ENCODE peak calls at places on chromosome 2, in eight cellular contexts. I is CD8-positive, alpha-beta T cell; G is K562; P is uterus; L is IMR-90; T is A673; F is upper lobe of right lung; S is fibroblast of pulmonary artery. X is an unnamed sample.

GRCh38 chr2:190947711-190948251 is 66.2 kb downstream of the STAT1 start:
- DNase-seq in S (peak; percentile 86), I (no peak), L (peak; percentile 81), F (no peak), T (peak; percentile 35), G (no peak), P (no peak), X (peak; percentile 72)

GRCh38 chr2:98551316-98551715 is 57.0 kb downstream of the COA5 start:
- DNase-seq in F (no peak), L (no peak), I (peak; percentile 45), T (no peak), P (no peak), G (no peak), S (no peak), X (no peak)

GRCh38 chr2:229202646-229203045 is 68.4 kb downstream of the PID1 start:
- DNase-seq in L (peak; percentile 4), P (no peak), I (no peak), T (peak; percentile 36), S (no peak), F (no peak), G (no peak), X (peak; percentile 41)

GRCh38 chr2:219916761-219917160 is 289.3 kb downstream of the SLC4A3 start:
- DNase-seq in L (no peak), G (no peak), S (no peak), I (no peak), F (no peak), T (peak; percentile 27), P (no peak), X (no peak)

GRCh38 chr2:72276876-72277275 is 129.2 kb upstream of the CYP26B1 start:
- DNase-seq in L (no peak), P (no peak), T (no peak), G (no peak), I (no peak), S (no peak), F (no peak), X (no peak)

GRCh38 chr2:112805542-112805941 is 21.2 kb upstream of the IL1A start:
- DNase-seq in L (no peak), G (no peak), I (no peak), P (no peak), T (no peak), S (no peak), F (no peak), X (no peak)

GRCh38 chr2:239294571-239295054 is 106.2 kb downstream of the HDAC4 start:
- DNase-seq in G (peak; percentile 75), L (no peak), I (no peak), T (no peak), S (no peak), P (peak; percentile 44), F (no peak), X (no peak)

GRCh38 chr2:27158468-27158867 is 9.7 kb downstream of the TCF23 start:
- DNase-seq in L (no peak), S (no peak), P (no peak), F (no peak), G (no peak), I (no peak), T (no peak), X (no peak)

DNA sequence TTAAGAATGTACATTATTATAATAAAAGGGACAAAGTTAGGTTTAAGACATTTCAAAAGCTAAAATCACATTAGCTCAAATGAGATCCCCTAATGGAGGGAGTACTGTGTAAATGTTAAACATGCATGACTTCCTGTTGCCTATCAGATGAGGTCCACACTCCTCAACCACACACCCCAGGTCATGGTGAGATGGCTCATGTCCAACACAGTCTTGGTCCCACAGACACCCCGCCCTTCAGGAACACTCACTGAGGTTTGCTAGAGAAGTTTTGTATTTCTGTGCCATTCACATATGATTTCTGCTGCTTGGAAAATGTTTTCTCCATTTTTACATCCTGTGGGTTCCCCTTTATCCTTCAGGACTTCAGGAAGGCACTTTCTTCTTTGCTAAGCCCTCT is 491.0 kb downstream of the SOX11 start:
- DNase-seq in T (no peak), F (no peak), G (no peak), S (no peak), P (no peak), L (no peak), I (no peak), X (no peak)
- H3K4me3 ChIP-seq in T (no peak overlapping the region), F (no peak overlapping the region), G (no peak overlapping the region), S (no peak overlapping the region), P (no peak overlapping the region), L (no peak overlapping the region), I (no peak overlapping the region), X (no peak overlapping the region)

GRCh38 chr2:232319117-232320037 is 59.2 kb upstream of the ALPP start:
- DNase-seq in P (no peak), I (no peak), S (no peak), G (no peak), T (no peak), L (no peak), F (no peak), X (no peak)

GRCh38 chr2:232315923-232316299 is 62.6 kb upstream of the ALPP start:
- DNase-seq in P (no peak), L (no peak), T (no peak), I (no peak), G (no peak), F (no peak), S (no peak), X (no peak)

GRCh38 chr2:232316382-232317190 is 62.0 kb upstream of the ALPP start:
- DNase-seq in I (no peak), F (no peak), L (no peak), P (no peak), G (no peak), S (no peak), T (peak; percentile 19), X (no peak)

GRCh38 chr2:232318175-232318855 is 60.2 kb upstream of the ALPP start:
- DNase-seq in T (no peak), S (no peak), P (no peak), I (no peak), L (no peak), G (no peak), F (no peak), X (no peak)

DNA sequence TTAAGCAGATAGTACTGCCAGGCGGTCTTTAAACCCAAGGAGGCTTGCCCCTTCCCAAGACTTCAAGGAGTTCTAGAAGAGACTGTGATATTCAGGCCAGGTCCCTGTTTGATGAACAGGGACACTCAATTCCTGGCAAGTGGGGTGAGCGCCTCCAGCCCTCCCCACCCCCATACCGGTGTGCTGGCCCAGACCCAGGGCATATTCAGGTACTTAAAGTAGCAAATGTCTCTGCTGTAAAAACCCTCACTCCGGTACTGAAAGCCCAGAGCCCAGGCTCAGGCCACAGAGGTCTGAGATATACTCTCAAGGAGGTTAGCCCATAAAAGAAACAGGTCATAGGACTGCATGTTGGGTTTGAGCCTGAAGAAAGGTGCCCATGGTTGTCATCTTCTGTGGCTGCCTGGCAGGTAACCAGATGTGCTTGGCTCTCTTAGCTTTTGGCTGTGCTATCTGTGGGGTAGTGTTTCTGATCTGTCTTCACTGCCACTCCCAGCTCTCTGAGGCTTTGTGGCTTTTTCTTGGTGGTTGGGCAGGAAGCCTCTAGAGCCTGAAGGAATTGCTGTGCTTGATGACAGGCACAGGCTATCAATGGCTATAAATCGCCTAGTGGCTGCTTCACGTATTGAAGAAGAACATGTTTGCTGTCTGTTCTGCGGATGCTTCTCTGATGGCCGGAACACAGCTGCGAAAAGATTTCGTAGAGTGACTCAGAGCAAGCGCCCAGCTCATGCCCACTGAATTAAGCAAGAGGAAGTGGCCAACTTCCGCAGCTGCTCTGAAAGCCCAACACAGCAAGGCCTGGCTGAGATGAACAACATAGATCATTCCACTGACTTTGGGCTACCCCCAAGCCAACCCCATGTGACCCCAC is 63.3 kb upstream of the ALPP start:
- DNase-seq in F (peak; percentile 75), S (peak; percentile 73), T (peak; percentile 64), I (peak; percentile 84), P (no peak), G (no peak), L (peak; percentile 30), X (peak; percentile 96)
- TF ChIP-seq CTCF in F (peak; percentile 36), S (peak; percentile 21), T (peak; percentile 16), I (peak; percentile 48), P (no peak), G (no peak), L (no peak), X (peak; percentile 59)

GRCh38 chr2:226796012-226796839 is 3.4 kb downstream of the IRS1 start:
- DNase-seq in T (peak; percentile 40), P (peak; percentile 30), L (peak; percentile 14), F (no peak), S (no peak), G (no peak), I (no peak), X (peak; percentile 16)

GRCh38 chr2:226794077-226794670 is 5.4 kb downstream of the IRS1 start:
- DNase-seq in F (no peak), T (peak; percentile 44), I (no peak), G (no peak), L (peak; percentile 29), S (peak; percentile 43), P (no peak), X (peak; percentile 25)

GRCh38 chr2:226796840-226797288 is 2.8 kb downstream of the IRS1 start:
- DNase-seq in G (no peak), F (peak; percentile 65), P (peak; percentile 68), I (no peak), T (peak; percentile 90), S (peak; percentile 21), L (peak; percentile 76), X (peak; percentile 68)

GRCh38 chr2:226794751-226795171 is 4.9 kb downstream of the IRS1 start:
- DNase-seq in L (peak; percentile 81), I (no peak), G (no peak), F (no peak), S (peak; percentile 74), T (peak; percentile 74), P (peak; percentile 23), X (peak; percentile 75)

DNA sequence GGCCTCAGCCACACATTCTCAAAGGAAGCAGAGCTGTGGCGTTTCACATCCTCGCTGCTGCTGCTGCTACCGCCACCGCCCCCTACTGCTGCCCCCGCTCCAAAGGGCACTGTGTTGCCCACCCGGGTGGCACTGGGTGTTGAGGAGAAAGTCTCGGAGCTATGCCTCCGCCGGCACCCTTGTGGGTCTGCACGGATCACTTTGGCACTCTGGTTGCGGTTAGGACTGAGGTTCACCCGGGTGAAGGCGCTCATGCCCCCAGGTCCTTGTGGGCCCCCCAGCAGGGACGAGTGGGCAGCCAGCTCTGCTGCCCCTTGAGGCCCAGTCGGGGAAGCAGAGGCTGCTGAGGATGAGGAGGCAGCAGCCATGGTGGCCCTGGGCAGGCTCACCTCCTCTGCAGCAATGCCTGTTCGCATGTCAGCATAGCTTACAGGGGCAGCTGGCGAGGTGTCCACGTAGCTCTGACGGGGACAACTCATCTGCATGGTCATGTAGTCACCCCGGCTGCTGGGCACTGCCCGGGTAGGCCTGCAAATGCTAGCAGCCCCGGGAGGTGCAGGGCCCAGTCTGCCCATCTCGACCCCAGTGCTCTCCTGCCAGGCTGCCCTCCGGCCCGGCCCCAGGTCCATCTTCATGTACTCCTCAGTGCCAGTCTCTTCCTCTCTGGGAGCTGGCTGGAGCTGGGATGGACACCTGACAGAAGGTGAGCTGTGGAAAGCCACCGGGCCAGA is 4.2 kb downstream of the IRS1 start:
- DNase-seq in I (no peak), P (peak; percentile 27), L (peak; percentile 56), T (no peak), S (no peak), F (peak; percentile 67), G (no peak), X (peak; percentile 49)
- H3K4me3 ChIP-seq in I (no peak overlapping the region), P (peak overlapping the region; percentile 67), L (peak overlapping the region; percentile 78), T (peak overlapping the region; percentile 91), S (peak overlapping the region; percentile 65), F (peak overlapping the region; percentile 70), G (no peak overlapping the region), X (peak overlapping the region; percentile 86)

DNA sequence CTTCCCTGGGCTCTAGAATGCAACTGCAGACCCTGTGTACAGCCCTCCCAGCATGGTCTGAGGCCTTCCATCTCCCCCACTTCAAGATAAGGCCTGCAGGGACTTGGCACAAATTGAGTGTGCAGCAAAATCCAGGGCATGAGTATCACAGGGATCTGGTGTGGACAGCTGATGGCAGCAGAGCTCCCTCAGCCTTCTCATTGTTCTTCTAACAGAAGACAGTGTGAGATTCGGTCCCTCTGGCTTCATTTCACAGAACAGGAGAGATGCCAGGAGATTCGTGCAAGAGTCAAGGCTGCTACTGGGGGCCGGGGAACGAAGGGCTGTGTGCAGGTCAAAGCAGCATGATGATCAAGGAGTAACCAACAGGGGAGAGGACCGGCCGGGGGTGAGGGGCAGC is 85.8 kb downstream of the UXS1 start:
- DNase-seq in F (no peak), S (peak; percentile 64), G (no peak), L (peak; percentile 49), I (no peak), T (no peak), P (no peak), X (peak; percentile 45)
- TF ChIP-seq CTCF in F (peak; percentile 15), S (peak; percentile 54), G (peak; percentile 29), L (peak; percentile 46), I (no peak), T (peak; percentile 29), P (no peak), X (peak; percentile 58)

X was measured in AG10803.